ENCODE peak calls at places on chromosomes 3 and 15, in five cellular contexts. One of them, this sample, is unnamed.

GRCh38 chr15:36877796-36878744 is 222.3 kb downstream of the MEIS2 start:
- DNase-seq in ACHN: no peak
- DNase-seq in SW 1271: no peak
- DNase-seq in left ventricle myocardium inferior: no peak
- DNase-seq in body of pancreas: no peak
- DNase-seq in this sample: no peak

GRCh38 chr15:45179221-45179985 is 8.4 kb downstream of the SHF start:
- DNase-seq in ACHN: peak
- DNase-seq in SW 1271: no peak
- DNase-seq in left ventricle myocardium inferior: no peak
- DNase-seq in body of pancreas: peak
- DNase-seq in this sample: no peak

GRCh38 chr3:113040231-113040630 is 49.4 kb downstream of the GTPBP8 start:
- DNase-seq in ACHN: no peak
- DNase-seq in SW 1271: no peak
- DNase-seq in left ventricle myocardium inferior: no peak
- DNase-seq in body of pancreas: no peak
- DNase-seq in this sample: no peak

GRCh38 chr15:69557340-69558137 is 104.9 kb downstream of the RPLP1 start:
- DNase-seq in ACHN: peak
- DNase-seq in SW 1271: peak
- DNase-seq in left ventricle myocardium inferior: no peak
- DNase-seq in body of pancreas: no peak
- DNase-seq in this sample: peak

GRCh38 chr3:14826069-14826468 is 7.3 kb downstream of the FGD5 start:
- DNase-seq in ACHN: no peak
- DNase-seq in SW 1271: no peak
- DNase-seq in left ventricle myocardium inferior: no peak
- DNase-seq in body of pancreas: no peak
- DNase-seq in this sample: no peak

GRCh38 chr3:23115171-23115877 is 87.8 kb upstream of the UBE2E2 start:
- DNase-seq in ACHN: no peak
- DNase-seq in SW 1271: no peak
- DNase-seq in left ventricle myocardium inferior: no peak
- DNase-seq in body of pancreas: no peak
- DNase-seq in this sample: no peak

GRCh38 chr15:50176869-50177268 is 5.1 kb upstream of the SLC27A2 start:
- DNase-seq in ACHN: no peak
- DNase-seq in SW 1271: no peak
- DNase-seq in left ventricle myocardium inferior: no peak
- DNase-seq in body of pancreas: no peak
- DNase-seq in this sample: no peak

GRCh38 chr15:65409284-65409631 is 13.5 kb downstream of the IGDCC4 start:
- DNase-seq in ACHN: peak
- DNase-seq in SW 1271: no peak
- DNase-seq in left ventricle myocardium inferior: no peak
- DNase-seq in body of pancreas: no peak
- DNase-seq in this sample: peak

GRCh38 chr15:27797765-27798164 is 301.4 kb downstream of the OCA2 start:
- DNase-seq in ACHN: no peak
- DNase-seq in SW 1271: no peak
- DNase-seq in left ventricle myocardium inferior: peak
- DNase-seq in body of pancreas: no peak
- DNase-seq in this sample: no peak

This sample was measured in MG63.